ENCODE peak calls at places on chromosomes 11 and 22, in seven cellular contexts. O, H, W, U, A, G and T are unnamed samples.

GRCh38 chr11:33438311-33438710 is 181.1 kb downstream of the HIPK3 start:
- DNase-seq in G (no peak), U (no peak), W (no peak), A (no peak), H (no peak), O (no peak), T (no peak)

GRCh38 chr22:28711820-28712777 is 29.5 kb downstream of the CHEK2 start:
- DNase-seq in O (peak), U (no peak), W (no peak), A (no peak), H (no peak), G (peak), T (no peak)

GRCh38 chr11:133306019-133306418 is 226.3 kb downstream of the OPCML start:
- DNase-seq in U (peak), A (no peak), G (no peak), W (no peak), O (no peak), H (peak), T (no peak)

GRCh38 chr11:113296447-113297205 is 17.8 kb upstream of the TTC12 start:
- DNase-seq in G (no peak), W (no peak), O (no peak), A (no peak), H (no peak), U (no peak), T (no peak)

GRCh38 chr11:20397281-20397680 is 9.8 kb downstream of the PRMT3 start:
- DNase-seq in W (peak), G (peak), O (peak), H (peak), U (peak), A (no peak), T (no peak)

GRCh38 chr11:8257003-8257664 is 6.5 kb downstream of the LMO1 start:
- DNase-seq in G (no peak), O (no peak), U (no peak), A (no peak), W (peak), H (no peak), T (peak)

GRCh38 chr22:45418056-45418769 is 4.7 kb downstream of the RIBC2 start:
- DNase-seq in U (no peak), H (no peak), G (no peak), O (no peak), W (no peak), A (no peak), T (no peak)

GRCh38 chr11:103946793-103947565 is 89.5 kb upstream of the DDI1 start:
- DNase-seq in G (peak), H (no peak), W (no peak), A (no peak), U (no peak), O (no peak), T (no peak)

GRCh38 chr11:69689484-69690319 is 14.1 kb downstream of the FGF19 start:
- DNase-seq in G (no peak), O (no peak), H (no peak), A (no peak), U (no peak), W (no peak), T (no peak)

GRCh38 chr11:128467610-128468041 is 119.7 kb downstream of the ETS1 start:
- DNase-seq in A (no peak), O (peak), W (no peak), H (no peak), U (no peak), G (peak), T (no peak)

GRCh38 chr11:61960532-61960931 is 6.9 kb downstream of the FTH1 start:
- DNase-seq in U (no peak), W (no peak), A (no peak), G (no peak), O (no peak), H (no peak), T (peak)

GRCh38 chr22:44411226-44412135 is 86.6 kb downstream of the RTL6 start:
- DNase-seq in O (no peak), G (no peak), H (no peak), A (no peak), W (no peak), U (no peak), T (no peak)

GRCh38 chr11:75432911-75433321 is at the start of gene KLHL35:
- DNase-seq in O (no peak), H (peak), U (no peak), A (no peak), G (no peak), W (no peak), T (no peak)

GRCh38 chr11:214083-214482 is 6.6 kb downstream of the RIC8A start:
- DNase-seq in O (no peak), U (no peak), W (no peak), H (no peak), G (no peak), A (no peak), T (no peak)

GRCh38 chr11:109040303-109040702 is 375.4 kb downstream of the DDX10 start:
- DNase-seq in H (peak), W (no peak), U (no peak), G (no peak), O (no peak), A (no peak), T (no peak)

GRCh38 chr22:38699784-38700183 is 959 bp downstream of the JOSD1 start:
- DNase-seq in G (no peak), O (no peak), U (no peak), W (no peak), H (no peak), A (no peak), T (no peak)

GRCh38 chr22:23181763-23182288 is 1.5 kb downstream of the BCR start:
- DNase-seq in O (no peak), W (no peak), H (no peak), U (no peak), G (no peak), A (no peak), T (no peak)

GRCh38 chr11:125085301-125086081 is 22.4 kb downstream of the SLC37A2 start:
- DNase-seq in O (no peak), H (peak), U (no peak), A (no peak), W (no peak), G (no peak), T (no peak)

GRCh38 chr11:61728066-61728939 is 24.1 kb upstream of the MYRF start:
- DNase-seq in O (no peak), U (peak), W (no peak), H (peak), G (no peak), A (no peak), T (no peak)

GRCh38 chr22:19877626-19878339 is 23.1 kb upstream of the GNB1L start:
- DNase-seq in A (no peak), U (no peak), H (no peak), O (no peak), W (no peak), G (no peak), T (no peak)

GRCh38 chr11:76380161-76380976 is 563 bp downstream of the THAP12 start:
- DNase-seq in H (peak), U (no peak), G (no peak), W (no peak), A (no peak), O (no peak), T (no peak)

GRCh38 chr11:57175478-57175877 is 6.3 kb upstream of the LRRC55 start:
- DNase-seq in W (no peak), O (no peak), H (no peak), G (no peak), A (no peak), U (no peak), T (no peak)

GRCh38 chr22:20569059-20570058 is 61.9 kb downstream of the MED15 start:
- DNase-seq in H (peak), A (no peak), O (peak), G (peak), U (no peak), W (no peak), T (no peak)

GRCh38 chr11:109853156-109853776 is 239.9 kb upstream of the ZC3H12C start:
- DNase-seq in O (peak), W (no peak), H (no peak), U (peak), A (peak), G (peak), T (no peak)

GRCh38 chr11:69013009-69013951 is at the start of gene MRGPRF:
- DNase-seq in H (peak), G (no peak), O (peak), U (peak), W (no peak), A (no peak), T (peak)

GRCh38 chr11:69468911-69469885 is 12.3 kb upstream of the LINC01488 start:
- DNase-seq in A (no peak), U (no peak), W (no peak), G (no peak), H (no peak), O (no peak), T (no peak)

GRCh38 chr11:116993599-116993998 is 104.6 kb downstream of the SIK3 start:
- DNase-seq in G (no peak), A (no peak), W (peak), O (no peak), H (no peak), U (no peak), T (no peak)

GRCh38 chr11:109859325-109859724 is 233.9 kb upstream of the ZC3H12C start:
- DNase-seq in W (no peak), O (peak), H (no peak), G (no peak), A (no peak), U (no peak), T (no peak)

GRCh38 chr11:34624069-34624468 is 3.2 kb downstream of the EHF start:
- DNase-seq in A (no peak), G (no peak), U (no peak), W (no peak), H (no peak), O (no peak), T (no peak)

GRCh38 chr11:134862796-134863195 is 450.8 kb upstream of the B3GAT1 start:
- DNase-seq in A (no peak), G (no peak), H (no peak), U (no peak), O (no peak), W (no peak), T (no peak)

GRCh38 chr22:45649809-45650208 is 21.8 kb upstream of the ATXN10 start:
- DNase-seq in U (no peak), G (no peak), O (no peak), W (no peak), A (no peak), H (no peak), T (no peak)

GRCh38 chr22:46754826-46755225 is 7.6 kb upstream of the TBC1D22A start:
- DNase-seq in U (no peak), O (no peak), A (no peak), H (no peak), W (no peak), G (no peak), T (no peak)

GRCh38 chr22:43481528-43482309 is 69.9 kb downstream of the MPPED1 start:
- DNase-seq in U (no peak), O (no peak), H (no peak), G (no peak), A (peak), W (peak), T (no peak)

GRCh38 chr11:92932023-92932422 is 37.4 kb upstream of the MTNR1B start:
- DNase-seq in W (no peak), A (no peak), G (peak), H (no peak), O (no peak), U (no peak), T (no peak)

GRCh38 chr11:9494316-9494715 is 33.5 kb downstream of the ZNF143 start:
- DNase-seq in O (no peak), U (no peak), G (no peak), H (no peak), A (no peak), W (no peak), T (no peak)